ENCODE peak calls at places on chromosome 20, in six cellular contexts. E is WTC11, S is GM12878, F is GM23338, T is K562, M is H1. Q is an unnamed sample.

GRCh38 chr20:6533321-6533720 is 234.2 kb upstream of the BMP2 start:
- DNase-seq in T (no peak), M (no peak), E (no peak), F (no peak), S (no peak), Q (no peak)

GRCh38 chr20:20549267-20549612 is 163.2 kb downstream of the RALGAPA2 start:
- DNase-seq in E (no peak), S (no peak), F (no peak), M (no peak), T (no peak), Q (no peak)

GRCh38 chr20:57999465-58000111 is 228.9 kb downstream of the ANKRD60 start:
- DNase-seq in T (no peak), F (no peak), M (no peak), S (no peak), E (peak; percentile 33), Q (no peak)

GRCh38 chr20:34222208-34222607 is 19.0 kb upstream of the ASIP start:
- DNase-seq in T (no peak), M (no peak), F (no peak), S (no peak), E (no peak), Q (no peak)

GRCh38 chr20:4814696-4815252 is 93.1 kb downstream of the PRND start:
- DNase-seq in T (no peak), S (peak; percentile 83), M (no peak), F (no peak), E (no peak), Q (no peak)

GRCh38 chr20:31990958-31991705 is 19.1 kb upstream of the CCM2L start:
- DNase-seq in S (no peak), T (no peak), E (no peak), M (no peak), F (no peak), Q (no peak)

GRCh38 chr20:59936409-59936808 is 3.0 kb upstream of the SYCP2 start:
- DNase-seq in F (no peak), S (no peak), E (no peak), T (no peak), M (no peak), Q (no peak)

GRCh38 chr20:4885877-4886276 is 115.4 kb downstream of the SLC23A2 start:
- DNase-seq in M (no peak), E (no peak), T (no peak), S (no peak), F (no peak), Q (no peak)

GRCh38 chr20:53898558-53898931 is 171.8 kb downstream of the BCAS1 start:
- DNase-seq in S (no peak), F (no peak), M (no peak), T (no peak), E (no peak), Q (no peak)

GRCh38 chr20:59005523-59006166 is 1.4 kb downstream of the CTSZ start:
- DNase-seq in T (no peak), S (no peak), E (no peak), F (no peak), M (no peak), Q (no peak)

GRCh38 chr20:8749101-8749500 is 319.8 kb upstream of the PLCB4 start:
- DNase-seq in F (no peak), E (no peak), M (no peak), T (no peak), S (no peak), Q (no peak)

GRCh38 chr20:64021124-64021975 is 14.6 kb upstream of the C20orf204 start:
- DNase-seq in S (no peak), F (no peak), T (no peak), M (no peak), E (no peak), Q (no peak)

GRCh38 chr20:59812286-59813125 is 120.9 kb downstream of the SYCP2 start:
- DNase-seq in M (no peak), S (no peak), T (no peak), F (no peak), E (no peak), Q (no peak)

GRCh38 chr20:50526403-50526989 is 16.3 kb downstream of the PTPN1 start:
- DNase-seq in F (no peak), M (no peak), E (no peak), T (no peak), S (no peak), Q (no peak)

GRCh38 chr20:17619351-17620093 is 49.6 kb downstream of the DSTN start:
- DNase-seq in T (no peak), F (no peak), E (peak; percentile 8), S (no peak), M (no peak), Q (no peak)

GRCh38 chr20:21099653-21100589 is 6.2 kb downstream of the LINC00237 start:
- DNase-seq in M (no peak), E (peak; percentile 60), S (no peak), T (peak; percentile 15), F (peak; percentile 68), Q (no peak)

GRCh38 chr20:64236137-64237088 is 19.1 kb upstream of the PCMTD2 start:
- DNase-seq in E (no peak), M (no peak), T (no peak), S (no peak), F (no peak), Q (peak; percentile 87)

GRCh38 chr20:51335329-51335841 is 207.1 kb downstream of the NFATC2 start:
- DNase-seq in E (no peak), M (no peak), T (no peak), S (no peak), F (no peak), Q (no peak)

GRCh38 chr20:21528870-21529269 is 15.0 kb upstream of the NKX2-2 start:
- DNase-seq in E (no peak), M (no peak), T (no peak), F (peak; percentile 26), S (no peak), Q (no peak)

GRCh38 chr20:3744806-3745685 is 12.6 kb downstream of the HSPA12B start:
- DNase-seq in E (peak; percentile 100), M (peak; percentile 95), F (peak; percentile 99), S (no peak), T (peak; percentile 97), Q (peak; percentile 74)

GRCh38 chr20:3010985-3011723 is 32.3 kb upstream of the GNRH2 start:
- DNase-seq in E (no peak), S (no peak), F (no peak), T (no peak), M (no peak), Q (no peak)

GRCh38 chr20:23246682-23247664 is 103.6 kb upstream of the NXT1 start:
- DNase-seq in S (peak; percentile 31), E (no peak), M (no peak), F (no peak), T (no peak), Q (no peak)

GRCh38 chr20:13649548-13649947 is 10.8 kb upstream of the TASP1 start:
- DNase-seq in E (peak; percentile 16), S (no peak), F (peak; percentile 41), M (no peak), T (no peak), Q (no peak)
- TF ChIP-seq CREB1 in E (no peak), S (no peak), F (no peak), M (no peak), T (no peak), Q (no peak)

GRCh38 chr20:42706762-42707161 is 482.9 kb downstream of the PTPRT start:
- DNase-seq in S (no peak), F (no peak), T (no peak), M (no peak), E (no peak), Q (no peak)

GRCh38 chr20:42703744-42704143 is 486.0 kb downstream of the PTPRT start:
- DNase-seq in M (no peak), S (no peak), E (no peak), F (no peak), T (no peak), Q (no peak)

GRCh38 chr20:42705550-42705949 is 484.2 kb downstream of the PTPRT start:
- DNase-seq in T (no peak), E (no peak), M (no peak), F (no peak), S (no peak), Q (no peak)

GRCh38 chr20:42708261-42708660 is 481.4 kb downstream of the PTPRT start:
- DNase-seq in E (no peak), S (no peak), T (no peak), F (no peak), M (no peak), Q (no peak)
- TF ChIP-seq CREB1 in E (no peak), S (no peak), T (no peak), F (no peak), M (no peak), Q (no peak)

DNA sequence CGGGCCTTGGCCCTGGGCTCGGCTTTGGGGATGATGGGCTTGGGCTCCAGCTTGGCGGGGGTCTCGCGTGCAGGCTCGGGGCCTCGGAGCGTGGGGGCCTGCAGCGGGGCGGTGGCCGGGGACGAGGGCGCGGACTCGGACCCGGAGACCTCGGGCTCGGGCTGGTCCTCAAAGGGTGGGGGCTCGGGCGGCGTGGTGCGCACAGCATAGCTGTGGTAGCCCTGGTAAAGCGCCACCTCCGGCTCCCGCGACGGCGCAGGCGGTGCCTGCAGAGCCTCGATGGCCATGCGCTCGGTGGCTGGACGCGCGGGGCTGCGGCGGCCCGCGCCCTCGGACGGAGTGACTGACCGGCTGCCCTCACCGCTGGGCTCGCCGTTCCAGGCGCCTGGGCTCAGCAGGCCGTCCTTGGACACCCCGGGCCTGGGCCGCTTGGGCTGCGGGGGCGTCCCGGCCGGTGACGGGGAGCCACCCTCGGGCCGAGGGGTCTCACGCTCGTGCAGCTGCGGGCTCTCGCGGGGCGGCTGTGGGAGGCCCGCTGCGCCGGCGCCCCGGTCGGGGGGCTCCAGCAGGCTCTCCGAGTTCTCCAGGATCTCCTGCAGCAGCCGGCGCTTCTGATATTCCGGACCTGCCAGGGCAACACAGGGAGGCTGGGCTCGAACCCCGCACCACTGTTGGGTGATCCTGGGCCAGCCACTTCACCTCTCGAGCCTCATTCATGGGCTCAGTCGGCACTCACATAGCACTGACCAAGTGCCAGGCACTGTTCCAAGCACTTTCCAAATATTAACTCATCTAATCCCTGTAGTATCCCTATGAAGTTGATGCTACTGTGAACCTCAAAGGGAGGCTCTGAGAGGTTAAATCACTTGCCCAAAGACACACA is 71.0 kb downstream of the JPH2 start:
- DNase-seq in S (no peak), E (no peak), T (no peak), M (no peak), F (peak; percentile 31), Q (no peak)
- TF ChIP-seq CREB1 in S (no peak), E (no peak), T (no peak), M (no peak), F (no peak), Q (no peak)

DNA sequence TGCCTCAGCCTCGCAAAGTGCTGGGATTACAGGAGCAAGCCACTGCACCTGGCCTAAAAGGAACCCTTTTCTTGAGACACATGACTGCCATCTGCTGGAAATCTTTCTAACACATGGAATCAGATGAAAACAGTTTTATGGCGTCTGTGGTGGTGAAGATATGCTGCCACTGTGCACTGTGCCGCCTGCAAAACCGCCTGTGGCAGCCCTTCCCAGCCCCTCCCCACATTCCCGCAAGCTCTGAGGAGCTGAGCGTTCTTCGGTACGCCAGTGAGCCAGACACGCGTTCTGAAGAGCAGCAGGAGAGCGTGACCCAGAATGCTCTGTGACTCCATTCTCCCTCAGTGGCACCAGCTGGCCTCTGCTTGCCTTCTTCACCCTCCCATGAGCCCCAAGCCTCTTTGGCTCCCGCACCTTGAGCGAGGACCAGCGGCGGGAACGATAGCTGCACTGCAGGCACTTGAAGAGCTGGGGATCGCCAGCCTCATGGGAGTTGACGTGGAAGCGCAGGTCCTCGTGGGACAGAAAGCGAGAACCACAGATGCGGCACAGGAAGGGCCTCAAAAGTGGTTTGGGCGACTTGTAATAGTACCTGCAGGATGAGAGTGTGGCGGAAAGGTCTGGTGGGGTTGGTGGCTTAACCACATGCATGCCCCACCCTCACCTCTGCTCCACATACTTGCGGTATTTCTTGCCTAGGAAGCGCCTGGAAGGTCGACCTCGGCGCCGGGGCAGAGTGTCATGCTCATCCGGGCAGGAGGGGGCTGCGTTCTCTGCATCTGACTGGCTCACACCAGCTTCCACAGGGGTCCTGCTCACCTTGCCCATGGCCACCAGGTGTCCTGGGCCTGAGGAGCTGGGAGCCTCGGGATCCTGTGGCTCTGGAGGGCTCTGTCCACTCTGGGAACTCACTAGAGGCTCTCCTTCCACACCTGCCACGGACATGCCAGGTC is 8.7 kb downstream of the ZNF335 start:
- DNase-seq in S (no peak), M (no peak), E (no peak), T (peak; percentile 15), F (peak; percentile 81), Q (peak; percentile 82)
- TF ChIP-seq CREB1 in S (no peak), M (no peak), E (no peak), T (no peak), F (no peak), Q (no peak)